ENCODE peak calls at places on chromosomes 11 and 22, in seven cellular contexts. U is neuronal stem cell, I is H1, P is mesenchymal stem cell, M is IMR-90, W is H9, L is mesendoderm. G is an unnamed sample.

GRCh38 chr11:102157219-102157618 is 47.0 kb downstream of the YAP1 start:
- DNase-seq in U (no peak), L (no peak), P (peak; percentile 59), I (no peak), W (no peak), M (peak; percentile 85), G (no peak)

GRCh38 chr11:6413791-6414231 is 5.1 kb downstream of the APBB1 start:
- DNase-seq in M (no peak), L (no peak), W (no peak), I (no peak), U (no peak), P (no peak), G (no peak)

GRCh38 chr11:35145249-35145648 is 6.3 kb downstream of the CD44 start:
- DNase-seq in W (no peak), U (no peak), I (no peak), M (peak; percentile 60), L (no peak), P (peak; percentile 60), G (no peak)

GRCh38 chr11:108241370-108242037 is 18.6 kb downstream of the ATM start:
- DNase-seq in M (peak; percentile 20), I (no peak), L (no peak), U (no peak), P (no peak), W (no peak), G (peak; percentile 5)

GRCh38 chr11:28983780-28984179 is 875.6 kb downstream of the METTL15 start:
- DNase-seq in P (no peak), W (no peak), U (no peak), M (no peak), I (no peak), L (no peak), G (no peak)

GRCh38 chr11:108734956-108735559 is 70.2 kb downstream of the DDX10 start:
- DNase-seq in I (no peak), W (no peak), U (no peak), L (peak; percentile 41), P (peak; percentile 26), M (peak; percentile 19), G (no peak)

GRCh38 chr11:14578551-14578956 is 58.4 kb upstream of the PSMA1 start:
- DNase-seq in L (peak; percentile 70), I (no peak), M (peak; percentile 54), P (peak; percentile 89), U (no peak), W (no peak), G (peak; percentile 35)

GRCh38 chr22:43094085-43094484 is 4.9 kb upstream of the TTLL1 start:
- DNase-seq in W (peak; percentile 57), I (no peak), L (peak; percentile 44), M (peak; percentile 18), P (no peak), U (no peak), G (peak; percentile 94)

GRCh38 chr11:44811841-44812448 is 85.2 kb downstream of the TSPAN18 start:
- DNase-seq in U (no peak), P (no peak), L (no peak), W (no peak), I (no peak), M (no peak), G (no peak)

GRCh38 chr11:117200813-117201515 is 1.8 kb downstream of the TAGLN start:
- DNase-seq in P (peak; percentile 45), L (peak; percentile 41), W (no peak), U (no peak), I (no peak), M (peak; percentile 32), G (no peak)

GRCh38 chr11:31555938-31556337 is 46.4 kb downstream of the ELP4 start:
- DNase-seq in M (no peak), W (no peak), U (no peak), I (no peak), P (no peak), L (no peak), G (no peak)

GRCh38 chr22:27851974-27852713 is 50.6 kb upstream of the MN1 start:
- DNase-seq in M (peak; percentile 58), P (peak; percentile 60), I (no peak), L (peak; percentile 55), W (no peak), U (no peak), G (no peak)
- H3K18ac ChIP-seq in M (peak overlapping the region; percentile 87), P (no peak overlapping the region), I (no peak overlapping the region), L (no peak overlapping the region), W (no peak overlapping the region), U (no peak overlapping the region), G (no peak overlapping the region)

GRCh38 chr11:69335010-69335409 is 41.1 kb downstream of the MYEOV start:
- DNase-seq in U (no peak), P (no peak), L (no peak), W (peak; percentile 11), M (no peak), I (no peak), G (no peak)

GRCh38 chr11:69335461-69336386 is 41.8 kb downstream of the MYEOV start:
- DNase-seq in L (no peak), I (no peak), M (no peak), W (peak; percentile 16), U (no peak), P (no peak), G (no peak)

GRCh38 chr11:69339916-69340565 is 46.1 kb downstream of the MYEOV start:
- DNase-seq in M (no peak), W (peak; percentile 8), I (no peak), U (no peak), L (no peak), P (no peak), G (no peak)

GRCh38 chr11:69339041-69339733 is 45.2 kb downstream of the MYEOV start:
- DNase-seq in I (no peak), P (no peak), U (no peak), L (no peak), W (peak; percentile 15), M (no peak), G (no peak)

DNA sequence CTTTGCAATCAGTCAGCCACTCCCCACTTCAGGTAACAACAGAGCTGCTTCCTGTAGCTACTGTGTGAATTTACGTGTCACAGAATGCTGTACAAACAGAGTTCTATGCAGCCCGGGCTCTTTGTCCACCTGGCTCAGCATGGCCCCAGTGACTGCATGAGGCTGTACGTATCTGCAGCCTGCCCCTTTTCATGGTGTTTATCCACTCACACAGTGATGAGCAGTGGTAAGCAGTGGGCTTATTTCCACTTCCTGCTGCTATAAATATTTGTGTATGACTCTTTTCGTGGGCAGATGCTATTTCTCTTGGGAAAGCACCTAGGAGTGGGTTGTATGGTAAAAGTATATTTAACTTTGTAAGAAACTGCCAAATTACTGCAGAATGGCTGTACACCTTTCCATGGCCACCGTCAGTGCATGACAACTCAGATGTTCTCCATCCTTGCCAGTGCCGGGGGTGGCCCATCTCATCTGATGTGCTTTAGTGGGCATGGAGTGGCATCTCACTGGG is 43.3 kb downstream of the MYEOV start:
- DNase-seq in W (peak; percentile 6), M (peak; percentile 93), P (peak; percentile 80), L (no peak), U (no peak), I (no peak), G (no peak)
- H3K18ac ChIP-seq in W (no peak overlapping the region), M (no peak overlapping the region), P (peak overlapping the region; percentile 19), L (no peak overlapping the region), U (no peak overlapping the region), I (no peak overlapping the region), G (no peak overlapping the region)

GRCh38 chr22:49622241-49623105 is 205.2 kb downstream of the BRD1 start:
- DNase-seq in U (no peak), W (no peak), P (no peak), L (no peak), I (no peak), M (no peak), G (no peak)

GRCh38 chr22:49620003-49620556 is 207.6 kb downstream of the BRD1 start:
- DNase-seq in L (no peak), I (no peak), M (no peak), P (no peak), U (no peak), W (no peak), G (no peak)

GRCh38 chr22:49620666-49621065 is 207.0 kb downstream of the BRD1 start:
- DNase-seq in M (no peak), P (no peak), U (no peak), L (no peak), W (no peak), I (no peak), G (no peak)

GRCh38 chr22:49623176-49623575 is 204.5 kb downstream of the BRD1 start:
- DNase-seq in U (no peak), M (no peak), L (no peak), I (no peak), W (no peak), P (no peak), G (no peak)

DNA sequence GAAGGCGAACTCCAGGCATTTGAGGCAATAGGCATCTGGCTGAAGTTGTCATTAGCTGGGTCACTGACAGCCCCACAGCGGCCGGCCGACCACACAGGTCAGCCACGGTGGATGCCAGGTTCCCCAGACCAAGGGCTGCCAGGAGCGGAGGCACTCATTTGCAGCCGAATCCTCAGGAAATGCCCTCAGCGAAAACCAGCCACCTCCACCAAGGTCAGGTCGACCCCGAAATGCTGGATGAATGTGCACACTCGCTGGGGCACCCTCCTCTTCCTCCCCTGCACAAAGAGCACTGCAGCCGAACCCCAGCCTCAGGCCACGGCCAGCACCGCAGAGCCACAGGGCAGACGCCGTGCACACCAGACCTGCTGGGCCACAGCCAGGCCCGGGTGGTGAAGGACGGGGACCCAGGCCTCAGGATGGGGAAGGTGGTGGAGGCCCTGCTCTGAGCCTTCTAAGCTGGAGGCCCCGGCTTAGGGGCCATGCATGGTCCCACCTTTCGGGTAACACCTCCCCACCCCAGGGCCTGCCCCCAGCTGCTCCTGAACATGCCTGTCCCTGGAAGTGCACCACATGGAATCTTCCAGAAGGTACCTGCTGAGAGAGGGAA is 206.0 kb downstream of the BRD1 start:
- DNase-seq in U (no peak), P (no peak), W (no peak), L (no peak), I (no peak), M (no peak), G (no peak)
- H3K18ac ChIP-seq in U (peak overlapping the region; percentile 78), P (no peak overlapping the region), W (no peak overlapping the region), L (no peak overlapping the region), I (no peak overlapping the region), M (no peak overlapping the region), G (no peak overlapping the region)

GRCh38 chr11:112841719-112842118 is 119.5 kb upstream of the NCAM1 start:
- DNase-seq in I (no peak), W (no peak), L (no peak), U (no peak), M (no peak), P (no peak), G (no peak)

GRCh38 chr11:112835556-112835955 is 125.7 kb upstream of the NCAM1 start:
- DNase-seq in M (no peak), L (no peak), I (no peak), W (no peak), P (no peak), U (no peak), G (no peak)

GRCh38 chr11:112834277-112834755 is 126.9 kb upstream of the NCAM1 start:
- DNase-seq in U (no peak), M (no peak), I (no peak), W (no peak), P (no peak), L (peak; percentile 18), G (no peak)

GRCh38 chr11:112837162-112837826 is 123.9 kb upstream of the NCAM1 start:
- DNase-seq in W (peak; percentile 42), P (no peak), L (peak; percentile 49), I (no peak), M (no peak), U (no peak), G (no peak)

DNA sequence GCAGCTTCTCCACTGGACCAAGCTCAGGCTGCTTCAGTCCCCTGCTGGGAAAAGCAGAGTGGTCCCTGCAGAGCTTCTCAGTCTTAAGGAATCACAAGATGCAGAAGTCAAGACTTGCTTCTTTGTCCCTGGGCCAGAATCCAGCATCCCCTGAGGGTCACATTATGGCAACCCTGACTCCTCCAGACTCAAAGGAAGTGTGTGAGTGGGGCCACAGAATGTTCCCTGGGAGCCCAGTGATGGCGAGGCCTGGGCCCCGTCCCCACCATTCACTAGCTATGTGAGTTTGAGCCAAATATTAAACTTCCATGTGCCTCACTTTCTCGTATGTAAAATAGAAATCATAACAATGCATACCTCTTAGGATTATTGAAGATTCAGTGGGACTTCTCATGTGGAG is 122.2 kb upstream of the NCAM1 start:
- DNase-seq in P (no peak), M (no peak), U (no peak), I (no peak), L (no peak), W (no peak), G (no peak)
- H3K18ac ChIP-seq in P (no peak overlapping the region), M (no peak overlapping the region), U (no peak overlapping the region), I (no peak overlapping the region), L (no peak overlapping the region), W (no peak overlapping the region), G (no peak overlapping the region)

G was measured in trophoblast cell.